ENCODE peak calls at places on chromosomes 11 and 22, in six cellular contexts. P is A549, C is tibial nerve, X is colonic mucosa, B is PC-9, D is HAP-1. A is an unnamed sample. For H3K4me1, the result is how much of the 10 kb centered on the place peaks cover.

GRCh38 chr11:73288873-73289707 is 17.0 kb downstream of the P2RY6 start:
- DNase-seq in X (peak), D (peak), C (no peak), B (peak), P (peak), A (peak)

GRCh38 chr22:49302530-49302929 is 525.1 kb downstream of the BRD1 start:
- DNase-seq in X (no peak), P (no peak), C (no peak), B (no peak), D (no peak), A (no peak)

GRCh38 chr11:35253237-35253636 is 114.3 kb downstream of the CD44 start:
- DNase-seq in X (no peak), B (no peak), D (no peak), C (no peak), P (no peak), A (no peak)

GRCh38 chr22:21020802-21021429 is 6.0 kb downstream of the P2RX6 start:
- DNase-seq in P (no peak), X (no peak), C (no peak), D (no peak), B (no peak), A (no peak)

GRCh38 chr11:85299247-85299646 is 327.9 kb downstream of the DLG2 start:
- DNase-seq in B (no peak), D (peak), X (peak), C (no peak), P (peak), A (no peak)

GRCh38 chr11:129768356-129768755 is 47.3 kb upstream of the TMEM45B start:
- DNase-seq in P (no peak), D (no peak), X (no peak), C (no peak), B (no peak), A (no peak)

GRCh38 chr11:58770627-58771457 is 39.1 kb upstream of the GLYAT start:
- DNase-seq in D (no peak), X (no peak), C (no peak), P (peak), B (peak), A (no peak)

GRCh38 chr11:105000797-105001196 is 22.2 kb downstream of the CASP5 start:
- DNase-seq in B (no peak), C (no peak), X (no peak), P (peak), D (peak), A (peak)

GRCh38 chr11:67484847-67485311 is 2.1 kb downstream of the AIP start:
- DNase-seq in C (no peak), D (no peak), X (peak), B (no peak), P (no peak), A (peak)

GRCh38 chr22:24443668-24444067 is 16.3 kb downstream of the ADORA2A start:
- DNase-seq in D (no peak), B (no peak), X (no peak), C (no peak), P (no peak), A (no peak)

GRCh38 chr11:131389582-131389981 is 19.2 kb downstream of the NTM start:
- DNase-seq in P (no peak), C (no peak), D (no peak), B (no peak), X (no peak), A (no peak)

GRCh38 chr11:130918081-130918480 is 1.8 kb upstream of the SNX19 start:
- DNase-seq in B (no peak), P (no peak), C (no peak), D (no peak), X (no peak), A (no peak)

GRCh38 chr22:20509344-20510047 is 2.1 kb downstream of the MED15 start:
- DNase-seq in C (peak), D (peak), B (peak), P (peak), X (peak), A (peak)

GRCh38 chr22:29353286-29353685 is 35.1 kb downstream of the AP1B1 start:
- DNase-seq in C (no peak), P (no peak), X (no peak), D (no peak), B (no peak), A (no peak)

GRCh38 chr11:3853935-3854659 is 1.4 kb upstream of the STIM1 start:
- DNase-seq in P (no peak), X (peak), C (no peak), B (no peak), D (no peak), A (peak)

GRCh38 chr11:63761173-63761572 is 7.4 kb downstream of the ZFTA start:
- DNase-seq in D (no peak), B (no peak), X (no peak), P (no peak), C (no peak), A (no peak)

DNA sequence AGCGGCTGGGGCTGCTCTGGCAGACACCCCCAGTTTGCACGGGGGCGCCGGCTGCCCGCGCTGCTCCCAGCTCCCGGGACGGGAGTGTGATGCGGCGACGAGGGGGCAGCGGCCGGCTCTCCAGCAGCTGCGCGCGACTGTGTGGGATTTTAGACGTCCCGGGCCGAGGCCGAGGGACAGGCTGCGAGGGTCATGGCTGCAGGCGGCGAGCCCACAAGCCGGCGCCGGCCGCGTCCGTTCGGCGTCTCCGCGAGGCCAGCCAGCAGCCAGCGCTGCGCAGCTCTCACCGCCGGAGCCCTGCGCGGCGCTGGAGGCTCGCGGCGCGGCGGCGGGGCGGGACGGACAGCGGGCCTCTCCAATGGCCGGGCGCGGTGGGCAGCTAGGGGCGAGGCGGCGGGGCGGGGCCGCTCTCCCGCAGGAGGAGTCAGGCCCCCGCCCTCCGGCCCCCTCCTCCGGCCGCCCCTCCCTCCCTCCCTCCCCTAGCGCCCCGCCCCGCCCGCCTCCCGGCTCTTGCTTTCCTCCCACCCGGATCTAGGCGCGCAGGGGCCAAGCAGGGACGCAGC is at the start of gene FZD4:
- DNase-seq in D (peak), B (peak), C (peak), X (peak), P (peak), A (no peak)
- H3K4me1 ChIP-seq in D (under half), B (under half), C (under half), X (under half), P (under half), A (under half)

GRCh38 chr11:11243790-11244469 is 109.1 kb downstream of the CSNK2A3 start:
- DNase-seq in D (peak), C (no peak), B (no peak), P (no peak), X (no peak), A (no peak)
- H3K4me1 ChIP-seq in D (under half), C (under half), B (under half), P (under half), X (under half), A (under half)

DNA sequence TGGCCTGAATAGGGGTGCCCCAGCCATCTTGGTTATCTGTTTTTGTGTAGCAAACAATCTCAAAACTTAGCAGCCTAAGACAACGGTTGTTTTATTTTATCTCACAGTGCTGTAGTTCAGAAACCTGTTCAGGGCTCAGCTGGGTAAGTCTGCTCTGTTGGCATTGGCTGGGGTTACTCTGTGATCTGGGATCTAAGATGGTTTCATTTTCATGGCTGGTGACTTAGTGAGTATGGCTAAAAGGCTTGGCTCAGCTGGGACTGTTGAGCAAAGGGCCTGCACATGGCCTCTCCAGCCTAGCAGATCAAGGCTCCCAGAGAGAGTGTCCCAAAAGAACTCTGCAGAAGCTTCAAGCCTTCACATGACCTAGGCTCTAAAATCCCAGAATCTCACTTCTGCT is 60.8 kb upstream of the POU2AF1 start:
- DNase-seq in D (no peak), C (no peak), P (no peak), X (no peak), B (no peak), A (no peak)
- H3K4me1 ChIP-seq in D (under half), C (under half), P (under half), X (under half), B (under half), A (under half)

GRCh38 chr11:33709471-33709870 is 8.8 kb upstream of the C11orf91 start:
- DNase-seq in X (no peak), C (no peak), B (no peak), P (no peak), D (no peak), A (no peak)
- H3K4me1 ChIP-seq in X (under half), C (under half), B (under half), P (half or more), D (under half), A (under half)

DNA sequence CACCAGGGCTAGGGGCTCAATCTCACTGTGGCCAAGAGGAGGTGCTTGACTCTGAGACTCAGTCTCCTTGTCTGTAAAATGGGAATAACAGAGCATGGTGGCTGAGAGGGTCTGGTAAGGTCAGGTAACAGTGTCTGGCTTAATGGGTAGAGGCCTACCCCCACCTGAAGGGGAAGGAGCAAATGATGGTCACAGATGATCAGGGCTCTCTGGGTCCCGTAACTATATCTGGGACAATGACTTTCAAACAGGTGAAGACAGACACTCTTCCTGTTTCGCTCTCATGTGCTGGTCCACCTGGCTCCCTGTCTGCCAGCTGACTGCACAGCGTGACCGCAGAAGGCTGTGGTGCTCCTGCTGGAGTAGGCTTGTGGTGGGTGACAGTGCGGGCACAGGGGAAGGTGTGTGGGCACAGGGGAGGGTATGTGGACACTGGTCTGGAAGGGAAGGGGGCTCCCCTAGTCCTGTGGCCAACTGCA is 4.0 kb downstream of the A4GALT start:
- DNase-seq in X (no peak), C (no peak), D (no peak), P (no peak), B (no peak), A (no peak)
- H3K4me1 ChIP-seq in X (under half), C (under half), D (under half), P (under half), B (under half), A (under half)

GRCh38 chr11:114075891-114076441 is 16.5 kb downstream of the ZBTB16 start:
- DNase-seq in B (no peak), C (no peak), P (peak), D (peak), X (no peak), A (no peak)
- H3K4me1 ChIP-seq in B (under half), C (under half), P (under half), D (under half), X (under half), A (half or more)

GRCh38 chr11:118929496-118930151 is 3.9 kb upstream of the BCL9L start:
- DNase-seq in C (peak), B (peak), D (peak), P (peak), X (peak), A (no peak)

GRCh38 chr11:118928108-118928869 is 2.6 kb upstream of the BCL9L start:
- DNase-seq in C (peak), X (peak), B (peak), P (peak), D (peak), A (peak)

GRCh38 chr11:118931576-118931975 is 5.8 kb upstream of the BCL9L start:
- DNase-seq in C (no peak), X (no peak), D (no peak), P (no peak), B (no peak), A (no peak)

GRCh38 chr11:118928870-118929495 is 3.3 kb upstream of the BCL9L start:
- DNase-seq in P (peak), C (no peak), X (peak), D (peak), B (no peak), A (no peak)

DNA sequence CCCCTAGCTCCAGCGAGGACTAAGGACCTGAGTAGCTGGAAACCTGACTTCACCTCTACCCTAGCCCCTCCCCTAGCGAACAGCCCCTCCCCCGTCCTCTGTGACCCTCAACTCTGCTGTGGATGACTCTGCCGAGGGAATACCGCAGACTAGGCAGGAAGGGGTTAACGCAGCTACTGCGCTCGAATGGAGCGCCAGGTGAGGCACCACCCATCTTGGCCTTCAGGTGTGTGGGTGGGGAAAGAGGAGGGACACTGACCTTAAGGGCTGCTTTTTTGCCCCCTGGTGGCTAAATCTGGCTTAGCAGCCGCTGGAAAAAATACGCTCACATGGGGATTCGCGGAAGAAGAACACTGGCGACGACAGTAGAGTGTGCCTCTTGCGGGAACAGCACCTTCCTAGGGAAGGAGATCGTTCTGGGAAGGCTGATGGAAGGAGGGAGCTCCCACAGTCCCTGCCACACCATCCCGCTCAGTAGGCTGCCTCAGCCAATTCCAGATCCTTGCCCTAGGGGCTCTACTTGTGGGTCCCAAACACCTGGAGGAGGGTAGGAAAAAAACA is 4.5 kb upstream of the BCL9L start:
- DNase-seq in B (peak), P (peak), X (peak), C (peak), D (peak), A (peak)
- H3K4me1 ChIP-seq in B (under half), P (under half), X (under half), C (under half), D (under half), A (under half)

GRCh38 chr22:30640839-30641430 is 5.4 kb downstream of the SLC35E4 start:
- DNase-seq in D (no peak), P (no peak), X (no peak), B (no peak), C (no peak), A (no peak)

GRCh38 chr22:30643055-30643875 is 7.7 kb downstream of the SLC35E4 start:
- DNase-seq in B (no peak), D (no peak), C (no peak), X (no peak), P (no peak), A (no peak)

GRCh38 chr22:30637701-30638114 is 2.1 kb downstream of the SLC35E4 start:
- DNase-seq in X (no peak), P (no peak), D (peak), C (no peak), B (no peak), A (no peak)

GRCh38 chr22:30636226-30637077 is 871 bp downstream of the SLC35E4 start:
- DNase-seq in C (no peak), P (peak), X (peak), B (peak), D (peak), A (no peak)

DNA sequence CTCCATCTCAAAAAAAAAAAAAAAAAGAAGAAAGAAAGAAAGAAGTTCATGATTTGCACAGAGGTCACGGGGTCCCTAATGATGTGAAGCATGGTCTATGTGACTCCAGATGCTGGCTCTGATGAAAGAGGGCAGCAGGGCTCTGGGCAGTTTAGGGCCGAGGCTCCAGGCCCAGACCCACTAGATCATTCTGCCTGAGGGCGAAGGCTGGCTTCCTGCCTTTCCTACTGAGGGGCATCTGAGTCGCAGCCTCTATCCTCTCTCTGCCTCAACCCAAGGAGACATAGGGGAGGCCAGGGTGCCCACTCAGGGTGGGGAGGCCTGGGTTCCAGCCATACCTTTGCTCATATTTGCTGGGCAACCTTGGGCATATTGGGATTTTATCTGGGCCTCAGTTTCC is 4.8 kb downstream of the SLC35E4 start:
- DNase-seq in B (no peak), D (no peak), X (no peak), P (no peak), C (no peak), A (no peak)
- H3K4me1 ChIP-seq in B (under half), D (under half), X (under half), P (under half), C (under half), A (under half)

DNA sequence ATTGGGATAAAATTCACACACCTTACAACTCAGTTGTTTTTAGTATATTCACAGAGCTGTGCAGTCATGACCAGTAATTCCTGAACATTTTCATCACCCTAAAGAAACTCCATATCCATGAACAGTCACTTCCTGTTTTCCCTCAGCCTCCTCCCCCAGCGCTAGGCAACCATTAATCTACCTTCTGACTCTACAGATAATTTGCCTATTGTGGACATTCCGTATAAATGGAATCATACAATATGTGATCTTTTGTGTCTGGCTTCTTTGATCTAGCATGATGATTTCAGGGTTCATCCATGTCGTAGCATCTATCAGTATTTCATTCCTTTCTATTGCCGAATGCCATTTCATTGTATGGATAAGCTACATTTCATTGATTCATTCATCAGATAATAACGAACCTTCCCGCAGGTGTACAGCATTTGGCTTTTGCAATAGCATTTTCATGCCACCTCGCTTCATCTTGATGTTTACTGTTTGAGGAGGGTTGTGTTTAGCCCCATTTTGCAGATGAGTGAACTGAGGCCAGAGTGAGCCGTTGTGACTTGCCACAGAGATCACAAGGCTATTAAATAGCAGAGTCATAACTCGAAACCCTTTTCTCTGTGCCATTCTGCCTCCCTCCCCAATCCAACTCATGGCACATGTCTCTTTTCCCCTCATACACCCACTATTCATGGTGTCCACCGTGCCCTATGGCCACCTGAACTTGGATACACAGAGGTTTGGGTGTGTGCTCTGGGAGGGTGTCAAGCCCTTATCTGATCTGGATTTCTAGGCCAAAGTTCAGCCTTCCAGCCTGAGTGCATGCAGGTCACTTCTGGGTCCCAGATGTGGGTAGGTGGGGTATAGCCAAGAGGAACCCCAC is 11.1 kb upstream of the MYH9 start:
- DNase-seq in C (no peak), P (no peak), B (peak), X (peak), D (no peak), A (no peak)
- H3K4me1 ChIP-seq in C (under half), P (half or more), B (half or more), X (under half), D (under half), A (under half)

DNA sequence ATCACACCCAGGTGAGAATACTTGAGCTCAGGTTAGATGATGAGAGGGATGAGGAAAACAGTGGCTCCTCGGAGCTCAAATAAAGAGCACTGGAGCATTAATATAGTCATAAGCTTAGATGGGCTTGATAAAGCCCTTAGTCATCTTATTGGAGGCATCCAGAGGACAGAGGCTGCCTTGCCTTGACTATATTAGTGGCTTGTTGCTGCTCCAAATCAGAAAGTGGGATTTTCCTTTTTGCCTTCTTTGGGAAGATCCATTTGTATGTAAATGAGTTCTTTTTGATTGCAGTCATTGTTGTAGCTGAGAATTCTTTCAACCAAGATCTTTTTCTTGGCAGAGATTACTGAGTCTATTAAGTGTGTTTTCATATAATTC is 18.9 kb downstream of the ADM start:
- DNase-seq in P (no peak), D (no peak), X (no peak), C (no peak), B (no peak), A (no peak)
- H3K4me1 ChIP-seq in P (half or more), D (under half), X (under half), C (under half), B (half or more), A (under half)

A was measured in naive thymus-derived CD4-positive, alpha-beta T cell.